ENCODE peak calls at places on chromosomes 13 and 19, in four cellular contexts. One of them, this sample, is unnamed.

GRCh38 chr19:7868326-7868670 is 5.9 kb downstream of the PRR36 start:
- DNase-seq in K562: no peak
- DNase-seq in H1: no peak
- DNase-seq in GM12878: no peak
- DNase-seq in this sample: no peak

GRCh38 chr19:51595190-51595589 is 24.1 kb downstream of the ZNF175 start:
- DNase-seq in K562: peak; percentile 51
- DNase-seq in H1: no peak
- DNase-seq in GM12878: no peak
- DNase-seq in this sample: no peak

GRCh38 chr19:6649189-6649588 is 20.8 kb downstream of the TNFSF14 start:
- DNase-seq in K562: no peak
- DNase-seq in H1: no peak
- DNase-seq in GM12878: no peak
- DNase-seq in this sample: no peak

GRCh38 chr19:7534531-7534980 is 961 bp upstream of the PNPLA6 start:
- DNase-seq in K562: peak; percentile 57
- DNase-seq in H1: peak; percentile 83
- DNase-seq in GM12878: no peak
- DNase-seq in this sample: peak; percentile 70

GRCh38 chr13:55307909-55308308 is 1832.8 kb upstream of the PRR20A start:
- DNase-seq in K562: no peak
- DNase-seq in H1: no peak
- DNase-seq in GM12878: no peak
- DNase-seq in this sample: no peak

GRCh38 chr13:22915442-22916082 is 265.2 kb upstream of the SGCG start:
- DNase-seq in K562: peak; percentile 38
- DNase-seq in H1: peak; percentile 84
- DNase-seq in GM12878: no peak
- DNase-seq in this sample: no peak

GRCh38 chr19:44774614-44775013 is 3.1 kb upstream of the CBLC start:
- DNase-seq in K562: no peak
- DNase-seq in H1: no peak
- DNase-seq in GM12878: no peak
- DNase-seq in this sample: no peak

GRCh38 chr19:8337728-8338127 is 5.3 kb downstream of the KANK3 start:
- DNase-seq in K562: no peak
- DNase-seq in H1: no peak
- DNase-seq in GM12878: no peak
- DNase-seq in this sample: no peak

GRCh38 chr13:70408865-70409264 is 300.6 kb upstream of the KLHL1 start:
- DNase-seq in K562: no peak
- DNase-seq in H1: no peak
- DNase-seq in GM12878: no peak
- DNase-seq in this sample: no peak

GRCh38 chr19:17332360-17332676 is 2.3 kb downstream of the ANO8 start:
- DNase-seq in K562: no peak
- DNase-seq in H1: no peak
- DNase-seq in GM12878: no peak
- DNase-seq in this sample: no peak

GRCh38 chr19:44876930-44877530 is 14.0 kb upstream of the TOMM40 start:
- DNase-seq in K562: no peak
- DNase-seq in H1: no peak
- DNase-seq in GM12878: no peak
- DNase-seq in this sample: no peak

GRCh38 chr19:52369463-52370340 is at the start of gene ZNF880:
- DNase-seq in K562: peak; percentile 41
- DNase-seq in H1: peak; percentile 69
- DNase-seq in GM12878: peak; percentile 38
- DNase-seq in this sample: no peak

GRCh38 chr13:94119360-94119936 is 360.0 kb downstream of the DCT start:
- DNase-seq in K562: no peak
- DNase-seq in H1: no peak
- DNase-seq in GM12878: no peak
- DNase-seq in this sample: peak; percentile 90

GRCh38 chr19:41366089-41366488 is 2.1 kb upstream of the B9D2 start:
- DNase-seq in K562: peak; percentile 60
- DNase-seq in H1: no peak
- DNase-seq in GM12878: no peak
- DNase-seq in this sample: no peak

GRCh38 chr13:104641309-104641708 is 1575.1 kb upstream of the SLC10A2 start:
- DNase-seq in K562: no peak
- DNase-seq in H1: no peak
- DNase-seq in GM12878: no peak
- DNase-seq in this sample: no peak

GRCh38 chr13:104318121-104318520 is 1251.9 kb upstream of the SLC10A2 start:
- DNase-seq in K562: no peak
- DNase-seq in H1: no peak
- DNase-seq in GM12878: no peak
- DNase-seq in this sample: no peak

GRCh38 chr13:62176051-62176450 is 760.4 kb upstream of the PCDH20 start:
- DNase-seq in K562: no peak
- DNase-seq in H1: no peak
- DNase-seq in GM12878: no peak
- DNase-seq in this sample: no peak

GRCh38 chr13:28532226-28533048 is 37.5 kb upstream of the FLT1 start:
- DNase-seq in K562: peak; percentile 91
- DNase-seq in H1: peak; percentile 71
- DNase-seq in GM12878: no peak
- DNase-seq in this sample: no peak

GRCh38 chr13:49053215-49053614 is 77.5 kb downstream of the FNDC3A start:
- DNase-seq in K562: no peak
- DNase-seq in H1: no peak
- DNase-seq in GM12878: no peak
- DNase-seq in this sample: no peak

GRCh38 chr13:34502011-34502410 is 440.1 kb upstream of the NBEA start:
- DNase-seq in K562: no peak
- DNase-seq in H1: no peak
- DNase-seq in GM12878: no peak
- DNase-seq in this sample: no peak

GRCh38 chr19:2982983-2983350 is 5.6 kb downstream of the TLE6 start:
- DNase-seq in K562: no peak
- DNase-seq in H1: no peak
- DNase-seq in GM12878: no peak
- DNase-seq in this sample: no peak

GRCh38 chr13:76455960-76456359 is 430.2 kb downstream of the KCTD12 start:
- DNase-seq in K562: no peak
- DNase-seq in H1: no peak
- DNase-seq in GM12878: no peak
- DNase-seq in this sample: no peak

GRCh38 chr19:12726988-12727316 is 3.2 kb upstream of the TNPO2 start:
- DNase-seq in K562: peak; percentile 17
- DNase-seq in H1: no peak
- DNase-seq in GM12878: no peak
- DNase-seq in this sample: no peak

GRCh38 chr19:715347-715746 is 6.6 kb downstream of the PALM start:
- DNase-seq in K562: no peak
- DNase-seq in H1: no peak
- DNase-seq in GM12878: no peak
- DNase-seq in this sample: no peak

GRCh38 chr19:10602330-10603083 is 15.4 kb upstream of the AP1M2 start:
- DNase-seq in K562: peak; percentile 86
- DNase-seq in H1: peak; percentile 89
- DNase-seq in GM12878: no peak
- DNase-seq in this sample: peak; percentile 31

GRCh38 chr13:62320129-62320724 is 904.6 kb upstream of the PCDH20 start:
- DNase-seq in K562: peak; percentile 1
- DNase-seq in H1: no peak
- DNase-seq in GM12878: peak; percentile 36
- DNase-seq in this sample: peak; percentile 22

GRCh38 chr19:13712767-13713201 is 51.5 kb upstream of the MRI1 start:
- DNase-seq in K562: no peak
- DNase-seq in H1: no peak
- DNase-seq in GM12878: no peak
- DNase-seq in this sample: no peak

GRCh38 chr19:51337141-51337860 is 4.6 kb downstream of the VSIG10L start:
- DNase-seq in K562: no peak
- DNase-seq in H1: no peak
- DNase-seq in GM12878: no peak
- DNase-seq in this sample: no peak

GRCh38 chr13:24290280-24290932 is 19.0 kb upstream of the C1QTNF9 start:
- DNase-seq in K562: no peak
- DNase-seq in H1: no peak
- DNase-seq in GM12878: no peak
- DNase-seq in this sample: no peak

GRCh38 chr13:51960766-51961165 is 50.5 kb downstream of the ATP7B start:
- DNase-seq in K562: no peak
- DNase-seq in H1: no peak
- DNase-seq in GM12878: no peak
- DNase-seq in this sample: no peak

GRCh38 chr19:52492201-52492960 is 35.1 kb upstream of the ZNF808 start:
- DNase-seq in K562: peak; percentile 10
- DNase-seq in H1: peak; percentile 94
- DNase-seq in GM12878: no peak
- DNase-seq in this sample: no peak

GRCh38 chr13:32796754-32797153 is 210.5 kb downstream of the PDS5B start:
- DNase-seq in K562: no peak
- DNase-seq in H1: no peak
- DNase-seq in GM12878: no peak
- DNase-seq in this sample: no peak

GRCh38 chr13:32790731-32791130 is 204.5 kb downstream of the PDS5B start:
- DNase-seq in K562: peak; percentile 4
- DNase-seq in H1: no peak
- DNase-seq in GM12878: no peak
- DNase-seq in this sample: peak; percentile 5

GRCh38 chr13:32791545-32792172 is 205.4 kb downstream of the PDS5B start:
- DNase-seq in K562: no peak
- DNase-seq in H1: no peak
- DNase-seq in GM12878: peak; percentile 62
- DNase-seq in this sample: peak; percentile 30
- TF ChIP-seq HDAC6 in K562: no peak
- TF ChIP-seq HDAC6 in H1: no peak
- TF ChIP-seq HDAC6 in GM12878: no peak
- TF ChIP-seq HDAC6 in this sample: no peak

GRCh38 chr19:55080121-55080914 is 4.6 kb downstream of the EPS8L1 start:
- DNase-seq in K562: peak; percentile 93
- DNase-seq in H1: peak; percentile 94
- DNase-seq in GM12878: no peak
- DNase-seq in this sample: peak; percentile 35
- TF ChIP-seq HDAC6 in K562: no peak
- TF ChIP-seq HDAC6 in H1: no peak
- TF ChIP-seq HDAC6 in GM12878: no peak
- TF ChIP-seq HDAC6 in this sample: no peak

DNA sequence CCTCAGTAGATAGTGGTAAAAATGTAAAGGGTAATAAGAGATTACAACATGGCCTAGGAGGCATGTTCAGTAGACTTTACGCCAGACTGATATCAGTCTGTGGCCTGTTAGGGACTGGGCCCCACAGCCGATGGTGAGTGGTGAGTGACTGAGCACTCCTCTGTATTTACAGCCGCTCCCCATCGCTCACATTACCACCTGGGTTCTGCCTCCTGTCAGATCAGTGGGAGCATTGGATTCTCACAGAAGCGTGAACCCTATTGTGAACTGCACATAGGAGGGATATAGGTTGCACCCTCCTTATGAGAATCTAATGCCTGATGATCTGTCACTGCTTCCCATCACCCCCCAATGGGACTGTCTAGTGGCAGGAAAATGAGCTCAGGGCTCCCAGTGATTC is 17.9 kb downstream of the NLRP11 start:
- DNase-seq in K562: no peak
- DNase-seq in H1: no peak
- DNase-seq in GM12878: no peak
- DNase-seq in this sample: no peak
- TF ChIP-seq HDAC6 in K562: no peak
- TF ChIP-seq HDAC6 in H1: no peak
- TF ChIP-seq HDAC6 in GM12878: no peak
- TF ChIP-seq HDAC6 in this sample: no peak

GRCh38 chr19:47124937-47125668 is 5.5 kb upstream of the SAE1 start:
- DNase-seq in K562: peak; percentile 78
- DNase-seq in H1: no peak
- DNase-seq in GM12878: no peak
- DNase-seq in this sample: peak; percentile 78
- TF ChIP-seq HDAC6 in K562: no peak
- TF ChIP-seq HDAC6 in H1: no peak
- TF ChIP-seq HDAC6 in GM12878: no peak
- TF ChIP-seq HDAC6 in this sample: no peak

DNA sequence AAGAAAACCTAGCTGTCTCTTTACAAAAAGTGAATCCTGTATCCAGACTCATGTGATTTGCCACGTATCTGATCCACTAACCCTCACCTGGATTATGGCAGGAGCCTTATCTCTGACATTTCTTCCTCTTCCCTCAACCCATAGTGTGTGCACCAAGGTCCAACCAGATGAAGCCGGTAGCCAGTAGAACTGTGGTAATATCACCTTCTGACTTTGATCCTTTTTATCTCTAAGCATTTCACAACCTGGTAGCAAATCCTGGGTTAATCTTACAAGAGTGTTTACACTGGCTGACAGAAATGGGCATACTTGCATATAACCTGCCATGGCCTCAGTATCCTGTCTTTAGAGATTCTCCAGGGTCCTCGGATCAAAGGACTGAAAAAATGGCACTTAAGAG is 1.9 kb downstream of the ZNF417 start:
- DNase-seq in K562: no peak
- DNase-seq in H1: no peak
- DNase-seq in GM12878: no peak
- DNase-seq in this sample: peak; percentile 13
- TF ChIP-seq HDAC6 in K562: no peak
- TF ChIP-seq HDAC6 in H1: no peak
- TF ChIP-seq HDAC6 in GM12878: no peak
- TF ChIP-seq HDAC6 in this sample: no peak